ENCODE peak calls at places on chromosomes 7 and 10, in five cellular contexts. One of them, this sample, is unnamed.

GRCh38 chr7:102125127-102125561 is 161.5 kb upstream of the SH2B2 start:
- DNase-seq in right atrium auricular region: peak; percentile 86
- DNase-seq in tibial nerve: peak; percentile 46
- DNase-seq in GM06990: peak; percentile 65
- DNase-seq in Peyer's patch: no peak
- DNase-seq in this sample: no peak

GRCh38 chr7:39749177-39749576 is 125.8 kb downstream of the RALA start:
- DNase-seq in Peyer's patch: no peak
- DNase-seq in right atrium auricular region: no peak
- DNase-seq in tibial nerve: no peak
- DNase-seq in GM06990: no peak
- DNase-seq in this sample: no peak

GRCh38 chr7:9600974-9601373 is 1167.6 kb downstream of the NXPH1 start:
- DNase-seq in right atrium auricular region: no peak
- DNase-seq in Peyer's patch: no peak
- DNase-seq in tibial nerve: no peak
- DNase-seq in GM06990: no peak
- DNase-seq in this sample: no peak

GRCh38 chr10:95247200-95247880 is 43.5 kb downstream of the PDLIM1 start:
- DNase-seq in Peyer's patch: no peak
- DNase-seq in right atrium auricular region: peak; percentile 55
- DNase-seq in tibial nerve: no peak
- DNase-seq in GM06990: no peak
- DNase-seq in this sample: no peak

GRCh38 chr10:8331387-8331786 is 276.9 kb downstream of the GATA3 start:
- DNase-seq in Peyer's patch: no peak
- DNase-seq in tibial nerve: no peak
- DNase-seq in right atrium auricular region: no peak
- DNase-seq in GM06990: no peak
- DNase-seq in this sample: no peak

GRCh38 chr7:91940572-91941341 is at the start of gene AKAP9:
- DNase-seq in GM06990: peak; percentile 91
- DNase-seq in tibial nerve: peak; percentile 75
- DNase-seq in right atrium auricular region: peak; percentile 82
- DNase-seq in Peyer's patch: peak; percentile 94
- DNase-seq in this sample: peak; percentile 58

GRCh38 chr10:132185601-132186487 is 904 bp upstream of the DPYSL4 start:
- DNase-seq in Peyer's patch: peak; percentile 60
- DNase-seq in right atrium auricular region: no peak
- DNase-seq in tibial nerve: no peak
- DNase-seq in GM06990: no peak
- DNase-seq in this sample: no peak

GRCh38 chr10:111821876-111822275 is 361.7 kb downstream of the GPAM start:
- DNase-seq in tibial nerve: no peak
- DNase-seq in right atrium auricular region: no peak
- DNase-seq in GM06990: no peak
- DNase-seq in Peyer's patch: no peak
- DNase-seq in this sample: no peak

GRCh38 chr10:1608408-1609037 is 128.8 kb downstream of the ADARB2 start:
- DNase-seq in right atrium auricular region: no peak
- DNase-seq in GM06990: no peak
- DNase-seq in tibial nerve: no peak
- DNase-seq in Peyer's patch: no peak
- DNase-seq in this sample: no peak

GRCh38 chr10:122798704-122799231 is 46.9 kb downstream of the CUZD1 start:
- DNase-seq in right atrium auricular region: no peak
- DNase-seq in GM06990: no peak
- DNase-seq in Peyer's patch: no peak
- DNase-seq in tibial nerve: no peak
- DNase-seq in this sample: no peak

GRCh38 chr7:84912993-84913635 is 273.7 kb downstream of the SEMA3D start:
- DNase-seq in GM06990: no peak
- DNase-seq in tibial nerve: no peak
- DNase-seq in Peyer's patch: no peak
- DNase-seq in right atrium auricular region: no peak
- DNase-seq in this sample: no peak

GRCh38 chr10:31603245-31604087 is 284.4 kb downstream of the ZEB1 start:
- DNase-seq in right atrium auricular region: peak; percentile 93
- DNase-seq in tibial nerve: peak; percentile 88
- DNase-seq in GM06990: peak; percentile 90
- DNase-seq in Peyer's patch: peak; percentile 86
- DNase-seq in this sample: peak; percentile 70

GRCh38 chr10:88965016-88965415 is 12.4 kb upstream of the ACTA2 start:
- DNase-seq in GM06990: no peak
- DNase-seq in Peyer's patch: no peak
- DNase-seq in right atrium auricular region: no peak
- DNase-seq in tibial nerve: no peak
- DNase-seq in this sample: no peak

GRCh38 chr7:121102619-121103018 is 114.1 kb downstream of the CPED1 start:
- DNase-seq in tibial nerve: no peak
- DNase-seq in GM06990: no peak
- DNase-seq in Peyer's patch: no peak
- DNase-seq in right atrium auricular region: no peak
- DNase-seq in this sample: no peak

GRCh38 chr10:107618461-107619093 is 454.1 kb upstream of the SORCS1 start:
- DNase-seq in GM06990: no peak
- DNase-seq in tibial nerve: no peak
- DNase-seq in right atrium auricular region: no peak
- DNase-seq in Peyer's patch: no peak
- DNase-seq in this sample: no peak

GRCh38 chr10:125340871-125341270 is 180.5 kb upstream of the CTBP2 start:
- DNase-seq in GM06990: no peak
- DNase-seq in right atrium auricular region: no peak
- DNase-seq in Peyer's patch: no peak
- DNase-seq in tibial nerve: no peak
- DNase-seq in this sample: no peak

GRCh38 chr7:37284805-37285211 is 163.9 kb downstream of the ELMO1 start:
- DNase-seq in Peyer's patch: peak; percentile 68
- DNase-seq in right atrium auricular region: peak; percentile 82
- DNase-seq in GM06990: peak; percentile 15
- DNase-seq in tibial nerve: peak; percentile 75
- DNase-seq in this sample: no peak

GRCh38 chr10:22308390-22308789 is 7.8 kb upstream of the COMMD3 start:
- DNase-seq in Peyer's patch: no peak
- DNase-seq in GM06990: peak; percentile 58
- DNase-seq in right atrium auricular region: no peak
- DNase-seq in tibial nerve: no peak
- DNase-seq in this sample: no peak

GRCh38 chr7:140209866-140210609 is 33.3 kb upstream of the KDM7A start:
- DNase-seq in tibial nerve: no peak
- DNase-seq in Peyer's patch: no peak
- DNase-seq in right atrium auricular region: no peak
- DNase-seq in GM06990: peak; percentile 82
- DNase-seq in this sample: no peak

GRCh38 chr7:110943686-110944350 is 147.1 kb upstream of the LRRN3 start:
- DNase-seq in tibial nerve: no peak
- DNase-seq in GM06990: no peak
- DNase-seq in Peyer's patch: no peak
- DNase-seq in right atrium auricular region: no peak
- DNase-seq in this sample: no peak

GRCh38 chr10:79244841-79245504 is 102.3 kb upstream of the PPIF start:
- DNase-seq in Peyer's patch: no peak
- DNase-seq in GM06990: peak; percentile 64
- DNase-seq in right atrium auricular region: no peak
- DNase-seq in tibial nerve: no peak
- DNase-seq in this sample: no peak

GRCh38 chr7:140059288-140060242 is 3.2 kb downstream of the PARP12 start:
- DNase-seq in tibial nerve: no peak
- DNase-seq in right atrium auricular region: peak; percentile 76
- DNase-seq in GM06990: no peak
- DNase-seq in Peyer's patch: peak; percentile 82
- DNase-seq in this sample: peak; percentile 58

GRCh38 chr7:144738708-144739314 is 97.0 kb downstream of the TPK1 start:
- DNase-seq in right atrium auricular region: no peak
- DNase-seq in GM06990: no peak
- DNase-seq in tibial nerve: peak; percentile 15
- DNase-seq in Peyer's patch: no peak
- DNase-seq in this sample: no peak

GRCh38 chr10:69239816-69240434 is 19.8 kb downstream of the HKDC1 start:
- DNase-seq in GM06990: no peak
- DNase-seq in right atrium auricular region: no peak
- DNase-seq in Peyer's patch: no peak
- DNase-seq in tibial nerve: no peak
- DNase-seq in this sample: no peak

GRCh38 chr10:22252801-22253577 is 35.2 kb upstream of the EBLN1 start:
- DNase-seq in tibial nerve: peak; percentile 48
- DNase-seq in Peyer's patch: peak; percentile 58
- DNase-seq in GM06990: peak; percentile 62
- DNase-seq in right atrium auricular region: no peak
- DNase-seq in this sample: no peak

GRCh38 chr7:123341102-123341501 is 141.3 kb upstream of the SLC13A1 start:
- DNase-seq in Peyer's patch: no peak
- DNase-seq in tibial nerve: no peak
- DNase-seq in right atrium auricular region: no peak
- DNase-seq in GM06990: no peak
- DNase-seq in this sample: no peak

DNA sequence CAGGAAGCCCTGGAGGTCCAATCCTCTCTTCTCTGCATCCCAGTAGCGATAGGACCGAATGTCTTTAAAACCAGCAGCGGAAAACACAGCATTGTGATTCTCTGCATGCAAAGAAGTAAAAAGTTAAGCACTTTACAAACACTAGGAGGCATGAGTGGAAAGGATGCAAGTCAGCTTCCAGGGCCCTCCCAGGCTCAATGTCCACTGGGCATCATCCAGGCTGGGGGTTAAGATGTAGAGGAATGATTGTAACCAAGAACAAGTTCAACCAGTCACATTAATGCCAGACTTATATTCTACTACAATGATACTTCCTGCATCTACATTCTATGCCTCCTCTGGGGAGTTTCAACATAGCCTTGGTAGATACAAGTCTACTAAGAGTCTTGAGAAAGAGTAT is 24.3 kb downstream of the GOT1 start:
- DNase-seq in tibial nerve: no peak
- DNase-seq in Peyer's patch: no peak
- DNase-seq in GM06990: no peak
- DNase-seq in right atrium auricular region: no peak
- DNase-seq in this sample: no peak
- TF ChIP-seq CTCF in tibial nerve: no peak
- TF ChIP-seq CTCF in Peyer's patch: peak; percentile 45
- TF ChIP-seq CTCF in GM06990: no peak
- TF ChIP-seq CTCF in right atrium auricular region: no peak
- TF ChIP-seq CTCF in this sample: no peak

DNA sequence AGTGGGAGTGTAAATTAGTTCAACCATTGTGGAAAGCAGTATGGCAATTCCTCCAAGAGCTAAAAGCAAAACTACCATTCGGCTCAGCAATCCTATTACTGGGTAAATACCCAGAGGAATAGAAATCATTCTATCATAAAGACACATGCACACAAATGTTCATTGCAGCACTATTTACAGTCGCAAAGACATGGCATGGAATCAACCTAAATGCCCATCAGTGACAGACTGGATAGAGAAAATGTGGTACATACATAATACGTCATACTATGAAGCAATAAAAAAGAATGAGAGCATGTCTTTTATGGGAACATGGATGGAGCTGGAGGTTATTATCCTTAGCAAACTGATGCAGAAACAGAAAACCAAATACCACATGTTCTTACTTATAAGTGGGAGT is 876.5 kb upstream of the LRRTM3 start:
- DNase-seq in right atrium auricular region: no peak
- DNase-seq in tibial nerve: no peak
- DNase-seq in Peyer's patch: no peak
- DNase-seq in GM06990: no peak
- DNase-seq in this sample: no peak
- TF ChIP-seq CTCF in right atrium auricular region: no peak
- TF ChIP-seq CTCF in tibial nerve: no peak
- TF ChIP-seq CTCF in Peyer's patch: no peak
- TF ChIP-seq CTCF in GM06990: no peak
- TF ChIP-seq CTCF in this sample: no peak

GRCh38 chr10:86595496-86595895 is 58.9 kb upstream of the OPN4 start:
- DNase-seq in Peyer's patch: no peak
- DNase-seq in tibial nerve: no peak
- DNase-seq in GM06990: no peak
- DNase-seq in right atrium auricular region: no peak
- DNase-seq in this sample: no peak
- TF ChIP-seq CTCF in Peyer's patch: no peak
- TF ChIP-seq CTCF in tibial nerve: no peak
- TF ChIP-seq CTCF in GM06990: no peak
- TF ChIP-seq CTCF in right atrium auricular region: no peak
- TF ChIP-seq CTCF in this sample: no peak

GRCh38 chr7:2372724-2373123 is 18.1 kb downstream of the EIF3B start:
- DNase-seq in tibial nerve: no peak
- DNase-seq in Peyer's patch: no peak
- DNase-seq in GM06990: no peak
- DNase-seq in right atrium auricular region: no peak
- DNase-seq in this sample: no peak
- TF ChIP-seq CTCF in tibial nerve: no peak
- TF ChIP-seq CTCF in Peyer's patch: no peak
- TF ChIP-seq CTCF in GM06990: no peak
- TF ChIP-seq CTCF in right atrium auricular region: no peak
- TF ChIP-seq CTCF in this sample: no peak